ENCODE peak calls at places on chromosomes 13 and 19, in five cellular contexts. One of them, this sample, is unnamed.

GRCh38 chr19:13839193-13839937 is 37.6 kb upstream of the NANOS3 start:
- DNase-seq in fibroblast of lung: peak; percentile 72
- DNase-seq in IMR-90: peak; percentile 84
- DNase-seq in heart left ventricle: peak; percentile 90
- DNase-seq in breast epithelium: peak; percentile 89
- DNase-seq in this sample: peak; percentile 79

GRCh38 chr13:99617474-99618255 is 116.4 kb downstream of the TM9SF2 start:
- DNase-seq in fibroblast of lung: peak; percentile 62
- DNase-seq in IMR-90: peak; percentile 38
- DNase-seq in heart left ventricle: no peak
- DNase-seq in breast epithelium: no peak
- DNase-seq in this sample: no peak

GRCh38 chr19:49359851-49360845 is 2.1 kb downstream of the TEAD2 start:
- DNase-seq in fibroblast of lung: no peak
- DNase-seq in IMR-90: no peak
- DNase-seq in heart left ventricle: no peak
- DNase-seq in breast epithelium: no peak
- DNase-seq in this sample: no peak

GRCh38 chr19:48332351-48332661 is 7.0 kb downstream of the EMP3 start:
- DNase-seq in fibroblast of lung: no peak
- DNase-seq in IMR-90: no peak
- DNase-seq in heart left ventricle: no peak
- DNase-seq in breast epithelium: no peak
- DNase-seq in this sample: no peak

GRCh38 chr13:108919036-108919907 is 289.9 kb downstream of the MYO16 start:
- DNase-seq in fibroblast of lung: peak; percentile 49
- DNase-seq in IMR-90: peak; percentile 26
- DNase-seq in heart left ventricle: no peak
- DNase-seq in breast epithelium: no peak
- DNase-seq in this sample: no peak

GRCh38 chr19:41324921-41325639 is 15.1 kb downstream of the CCDC97 start:
- DNase-seq in fibroblast of lung: peak; percentile 78
- DNase-seq in IMR-90: peak; percentile 90
- DNase-seq in heart left ventricle: peak; percentile 88
- DNase-seq in breast epithelium: no peak
- DNase-seq in this sample: no peak

GRCh38 chr13:39684531-39685137 is 29.2 kb downstream of the COG6 start:
- DNase-seq in fibroblast of lung: peak; percentile 77
- DNase-seq in IMR-90: peak; percentile 65
- DNase-seq in heart left ventricle: no peak
- DNase-seq in breast epithelium: no peak
- DNase-seq in this sample: no peak

GRCh38 chr19:31268751-31269150 is 80.5 kb downstream of the TSHZ3 start:
- DNase-seq in fibroblast of lung: no peak
- DNase-seq in IMR-90: no peak
- DNase-seq in heart left ventricle: no peak
- DNase-seq in breast epithelium: no peak
- DNase-seq in this sample: no peak

GRCh38 chr19:2949939-2950285 is 5.1 kb upstream of the ZNF77 start:
- DNase-seq in fibroblast of lung: no peak
- DNase-seq in IMR-90: peak; percentile 50
- DNase-seq in heart left ventricle: peak; percentile 72
- DNase-seq in breast epithelium: no peak
- DNase-seq in this sample: no peak

GRCh38 chr13:109425821-109426689 is 360.3 kb downstream of the IRS2 start:
- DNase-seq in fibroblast of lung: no peak
- DNase-seq in IMR-90: no peak
- DNase-seq in heart left ventricle: no peak
- DNase-seq in breast epithelium: no peak
- DNase-seq in this sample: no peak

GRCh38 chr13:74883834-74884233 is 598.1 kb downstream of the TBC1D4 start:
- DNase-seq in fibroblast of lung: peak; percentile 23
- DNase-seq in IMR-90: peak; percentile 16
- DNase-seq in heart left ventricle: no peak
- DNase-seq in breast epithelium: no peak
- DNase-seq in this sample: no peak

GRCh38 chr13:61013782-61014181 is 401.9 kb downstream of the PCDH20 start:
- DNase-seq in fibroblast of lung: no peak
- DNase-seq in IMR-90: no peak
- DNase-seq in heart left ventricle: no peak
- DNase-seq in breast epithelium: no peak
- DNase-seq in this sample: no peak

GRCh38 chr19:18300930-18301717 is 19.7 kb upstream of the JUND start:
- DNase-seq in fibroblast of lung: peak; percentile 74
- DNase-seq in IMR-90: peak; percentile 62
- DNase-seq in heart left ventricle: peak; percentile 85
- DNase-seq in breast epithelium: no peak
- DNase-seq in this sample: no peak

GRCh38 chr13:109243311-109243951 is 543.0 kb downstream of the IRS2 start:
- DNase-seq in fibroblast of lung: peak; percentile 83
- DNase-seq in IMR-90: peak; percentile 91
- DNase-seq in heart left ventricle: peak; percentile 52
- DNase-seq in breast epithelium: no peak
- DNase-seq in this sample: no peak

GRCh38 chr19:35247526-35248309 is 1.1 kb upstream of the LSR start:
- DNase-seq in fibroblast of lung: no peak
- DNase-seq in IMR-90: no peak
- DNase-seq in heart left ventricle: peak; percentile 54
- DNase-seq in breast epithelium: peak; percentile 86
- DNase-seq in this sample: peak; percentile 62
- TF ChIP-seq CTCF in fibroblast of lung: no peak
- TF ChIP-seq CTCF in IMR-90: no peak
- TF ChIP-seq CTCF in heart left ventricle: peak; percentile 42
- TF ChIP-seq CTCF in breast epithelium: no peak
- TF ChIP-seq CTCF in this sample: peak; percentile 64

DNA sequence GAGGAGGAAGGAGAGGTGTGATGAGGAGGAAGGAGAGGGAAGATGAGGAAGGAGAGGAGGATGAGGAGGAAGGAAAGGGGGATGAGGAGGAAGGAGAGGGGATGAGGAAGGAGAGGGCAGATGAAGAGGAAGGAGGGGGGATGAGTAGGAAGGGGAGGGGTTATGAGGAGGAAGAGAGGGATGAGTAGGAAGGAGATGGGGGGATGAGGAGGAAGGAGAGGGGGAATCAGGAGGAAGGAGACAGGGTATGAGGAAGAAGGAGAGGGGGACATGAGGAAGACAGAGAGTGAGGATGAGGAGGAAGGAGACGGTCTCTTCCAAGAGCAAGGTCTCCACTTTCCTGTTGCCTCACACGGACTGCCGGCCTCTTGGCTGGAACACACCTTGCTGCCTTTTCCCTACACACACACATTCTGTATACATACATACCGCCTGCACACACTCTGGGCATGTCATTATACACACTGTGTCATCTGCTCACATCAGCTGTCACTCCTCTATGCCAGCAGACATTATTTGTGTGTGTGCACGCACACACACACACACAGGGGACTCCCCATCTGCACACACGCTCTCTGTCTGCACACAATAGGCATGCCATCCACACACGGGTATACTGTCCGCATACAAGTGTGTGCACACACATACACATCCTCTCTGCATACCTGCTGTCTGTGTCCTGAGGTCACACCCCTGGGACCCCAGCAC is 11.1 kb upstream of the VSTM2B start:
- DNase-seq in fibroblast of lung: no peak
- DNase-seq in IMR-90: no peak
- DNase-seq in heart left ventricle: no peak
- DNase-seq in breast epithelium: no peak
- DNase-seq in this sample: no peak
- H3K9me3 ChIP-seq in fibroblast of lung: no peaks in the 10 kb centered on the region
- H3K9me3 ChIP-seq in IMR-90: no peaks in the 10 kb centered on the region
- H3K9me3 ChIP-seq in heart left ventricle: no peaks in the 10 kb centered on the region
- H3K9me3 ChIP-seq in breast epithelium: no peaks in the 10 kb centered on the region
- H3K9me3 ChIP-seq in this sample: no peaks in the 10 kb centered on the region

DNA sequence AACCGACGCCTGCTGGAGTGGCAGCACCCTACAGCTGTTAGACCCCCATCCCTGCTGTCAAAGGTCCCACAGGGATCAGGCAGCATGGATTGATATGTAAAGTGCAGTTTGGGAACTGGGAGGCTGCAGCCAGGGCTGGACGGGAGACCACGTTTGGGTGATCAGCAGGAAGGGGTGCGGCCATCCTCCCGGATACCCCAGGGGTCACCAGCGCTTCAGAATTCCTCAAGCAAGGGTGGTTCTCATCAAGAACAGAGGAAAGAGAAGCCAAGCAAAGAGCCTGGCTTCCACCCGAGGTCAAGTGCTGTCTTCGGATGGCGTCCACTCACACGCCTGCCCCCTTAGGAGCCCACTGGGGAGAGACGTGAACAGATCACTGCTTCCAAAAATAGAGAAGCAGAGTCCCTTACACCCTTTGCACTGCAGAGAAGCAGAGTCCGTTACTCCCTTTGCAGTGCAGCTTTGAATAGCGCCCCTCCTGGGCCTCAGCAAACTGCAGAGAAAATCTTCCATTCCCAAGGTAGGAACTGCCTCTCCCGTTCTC is 35.5 kb downstream of the DHRS12 start:
- DNase-seq in fibroblast of lung: no peak
- DNase-seq in IMR-90: no peak
- DNase-seq in heart left ventricle: no peak
- DNase-seq in breast epithelium: no peak
- DNase-seq in this sample: no peak
- TF ChIP-seq CTCF in fibroblast of lung: no peak
- TF ChIP-seq CTCF in IMR-90: no peak
- TF ChIP-seq CTCF in heart left ventricle: peak; percentile 44
- TF ChIP-seq CTCF in breast epithelium: no peak
- TF ChIP-seq CTCF in this sample: no peak

DNA sequence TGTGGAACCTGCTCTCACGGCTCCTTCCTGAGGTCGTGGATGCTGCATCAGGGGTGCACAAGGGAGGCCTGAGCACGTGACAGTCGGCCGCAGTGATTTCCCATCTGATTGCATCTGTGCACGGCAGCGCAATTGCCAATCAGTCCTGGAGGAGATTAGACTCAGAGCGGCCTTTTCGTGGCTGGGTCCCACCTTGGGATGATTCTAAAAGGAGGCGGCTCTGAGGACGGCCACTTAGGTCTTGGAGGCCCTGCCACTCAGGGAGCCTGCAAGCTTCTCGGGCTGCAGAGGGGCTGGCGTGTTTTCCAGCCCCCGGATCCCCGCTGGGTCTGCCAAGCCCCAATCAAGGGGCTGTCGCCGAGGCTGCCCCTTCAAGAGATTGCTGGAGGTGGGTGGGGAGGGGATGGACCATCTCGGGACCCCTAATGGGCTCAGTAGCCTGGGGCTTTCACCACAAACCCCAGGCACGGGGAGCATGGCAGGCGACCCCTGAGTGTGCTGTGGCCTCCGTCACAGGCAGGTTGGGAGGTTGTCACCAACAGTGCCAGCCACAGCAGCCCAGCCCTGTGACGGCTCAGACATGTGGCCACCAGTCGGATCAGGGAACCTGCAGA is 51.6 kb downstream of the SOX1 start:
- DNase-seq in fibroblast of lung: no peak
- DNase-seq in IMR-90: no peak
- DNase-seq in heart left ventricle: no peak
- DNase-seq in breast epithelium: no peak
- DNase-seq in this sample: no peak
- H3K9me3 ChIP-seq in fibroblast of lung: no peaks in the 10 kb centered on the region
- H3K9me3 ChIP-seq in IMR-90: peaks cover 47% of the 10 kb centered on the region
- H3K9me3 ChIP-seq in heart left ventricle: no peaks in the 10 kb centered on the region
- H3K9me3 ChIP-seq in breast epithelium: no peaks in the 10 kb centered on the region
- H3K9me3 ChIP-seq in this sample: no peaks in the 10 kb centered on the region

DNA sequence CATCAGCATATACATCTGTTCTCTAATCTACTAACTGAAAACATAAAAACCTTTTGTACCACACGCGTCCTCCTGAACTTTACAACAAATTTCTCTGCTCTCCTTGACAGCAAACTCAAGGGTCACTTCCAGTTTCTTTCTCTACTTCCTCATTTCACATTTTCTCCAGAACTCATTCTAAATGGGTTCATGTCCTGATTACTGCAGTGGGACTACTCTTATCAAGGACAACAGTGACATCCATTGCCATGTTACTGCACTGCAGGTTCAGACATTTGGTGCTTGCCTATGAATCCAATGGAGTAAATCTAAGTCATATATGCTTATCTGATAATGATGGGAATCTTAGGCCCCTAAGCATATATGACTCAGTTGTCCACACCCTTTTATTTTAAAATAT is 35.3 kb downstream of the FPR3 start:
- DNase-seq in fibroblast of lung: no peak
- DNase-seq in IMR-90: no peak
- DNase-seq in heart left ventricle: no peak
- DNase-seq in breast epithelium: no peak
- DNase-seq in this sample: no peak
- TF ChIP-seq CTCF in fibroblast of lung: no peak
- TF ChIP-seq CTCF in IMR-90: no peak
- TF ChIP-seq CTCF in heart left ventricle: peak; percentile 43
- TF ChIP-seq CTCF in breast epithelium: no peak
- TF ChIP-seq CTCF in this sample: no peak

GRCh38 chr13:55106509-55106908 is 2034.2 kb upstream of the PRR20A start:
- DNase-seq in fibroblast of lung: no peak
- DNase-seq in IMR-90: no peak
- DNase-seq in heart left ventricle: no peak
- DNase-seq in breast epithelium: no peak
- DNase-seq in this sample: no peak
- H3K9me3 ChIP-seq in fibroblast of lung: no peaks in the 10 kb centered on the region
- H3K9me3 ChIP-seq in IMR-90: peaks cover 3% of the 10 kb centered on the region
- H3K9me3 ChIP-seq in heart left ventricle: no peaks in the 10 kb centered on the region
- H3K9me3 ChIP-seq in breast epithelium: no peaks in the 10 kb centered on the region
- H3K9me3 ChIP-seq in this sample: no peaks in the 10 kb centered on the region

GRCh38 chr13:65926750-65927171 is 1303.4 kb downstream of the PCDH9 start:
- DNase-seq in fibroblast of lung: no peak
- DNase-seq in IMR-90: no peak
- DNase-seq in heart left ventricle: no peak
- DNase-seq in breast epithelium: no peak
- DNase-seq in this sample: no peak
- TF ChIP-seq CTCF in fibroblast of lung: peak; percentile 35
- TF ChIP-seq CTCF in IMR-90: no peak
- TF ChIP-seq CTCF in heart left ventricle: peak; percentile 57
- TF ChIP-seq CTCF in breast epithelium: no peak
- TF ChIP-seq CTCF in this sample: no peak

GRCh38 chr19:44228318-44228717 is 16.0 kb downstream of the ZNF227 start:
- DNase-seq in fibroblast of lung: no peak
- DNase-seq in IMR-90: no peak
- DNase-seq in heart left ventricle: no peak
- DNase-seq in breast epithelium: no peak
- DNase-seq in this sample: no peak

GRCh38 chr19:44236384-44236783 is 23.3 kb upstream of the ZNF233 start:
- DNase-seq in fibroblast of lung: no peak
- DNase-seq in IMR-90: no peak
- DNase-seq in heart left ventricle: no peak
- DNase-seq in breast epithelium: no peak
- DNase-seq in this sample: no peak

DNA sequence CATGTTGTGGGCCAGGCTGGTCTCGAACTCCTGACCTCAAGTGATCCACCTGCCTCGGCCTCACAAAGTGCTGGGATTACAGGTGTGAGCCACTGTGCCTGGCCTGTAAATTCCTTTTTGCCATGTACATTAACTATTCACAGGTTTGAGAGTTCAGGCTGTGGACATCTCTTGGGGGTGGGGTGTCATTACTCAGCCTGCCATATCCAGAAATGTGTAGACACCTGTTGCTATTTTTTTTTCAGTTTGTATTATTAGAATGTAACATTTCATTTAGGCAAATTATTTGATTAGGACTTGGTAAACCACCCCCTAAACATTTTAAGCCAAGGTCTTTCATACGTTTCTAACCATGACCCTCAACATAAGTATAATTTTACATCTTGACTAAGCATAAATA is 20.5 kb downstream of the ZNF227 start:
- DNase-seq in fibroblast of lung: no peak
- DNase-seq in IMR-90: no peak
- DNase-seq in heart left ventricle: no peak
- DNase-seq in breast epithelium: no peak
- DNase-seq in this sample: no peak
- H3K9me3 ChIP-seq in fibroblast of lung: no peaks in the 10 kb centered on the region
- H3K9me3 ChIP-seq in IMR-90: peaks cover 23% of the 10 kb centered on the region
- H3K9me3 ChIP-seq in heart left ventricle: peaks cover 96% of the 10 kb centered on the region
- H3K9me3 ChIP-seq in breast epithelium: peaks cover 89% of the 10 kb centered on the region
- H3K9me3 ChIP-seq in this sample: peaks cover 92% of the 10 kb centered on the region